ENCODE peak calls at places on chromosomes 12 and 14, in six cellular contexts. E is CD8-positive, alpha-beta T cell; P is stomach; N is A549; I is bronchial epithelial cell; R is right atrium auricular region. U is an unnamed sample.

GRCh38 chr12:75564821-75565220 is 53.4 kb upstream of the KRR1 start:
- DNase-seq in E (no peak), P (no peak), N (no peak), I (no peak), R (no peak), U (no peak)

GRCh38 chr12:103791350-103791920 is 49.6 kb downstream of the NT5DC3 start:
- DNase-seq in E (no peak), P (no peak), N (no peak), I (no peak), R (no peak), U (no peak)

GRCh38 chr12:79451988-79452387 is 238.8 kb downstream of the PAWR start:
- DNase-seq in E (no peak), P (peak; percentile 25), N (peak; percentile 64), I (peak; percentile 87), R (peak; percentile 77), U (peak; percentile 34)

GRCh38 chr12:14777271-14777670 is 26.0 kb downstream of the WBP11 start:
- DNase-seq in E (no peak), P (peak; percentile 72), N (no peak), I (peak; percentile 65), R (no peak), U (no peak)

GRCh38 chr14:100159107-100159864 is at the start of gene DEGS2:
- DNase-seq in E (peak; percentile 57), P (peak; percentile 85), N (peak; percentile 23), I (no peak), R (no peak), U (no peak)

GRCh38 chr14:45359766-45360165 is 106.8 kb upstream of the MIS18BP1 start:
- DNase-seq in E (no peak), P (no peak), N (no peak), I (peak; percentile 48), R (no peak), U (no peak)

GRCh38 chr12:62098131-62098530 is 162.1 kb upstream of the USP15 start:
- DNase-seq in E (no peak), P (no peak), N (peak; percentile 6), I (no peak), R (no peak), U (no peak)

GRCh38 chr14:30988509-30988908 is 36.9 kb upstream of the AP4S1 start:
- DNase-seq in E (no peak), P (no peak), N (no peak), I (peak; percentile 26), R (no peak), U (no peak)

GRCh38 chr14:22099942-22100763 is 426.5 kb upstream of the OR4E1 start:
- DNase-seq in E (peak; percentile 54), P (peak; percentile 58), N (peak; percentile 81), I (peak; percentile 81), R (peak; percentile 83), U (peak; percentile 63)

GRCh38 chr12:52347546-52348510 is 19.5 kb downstream of the KRT85 start:
- DNase-seq in E (no peak), P (no peak), N (no peak), I (no peak), R (no peak), U (no peak)

GRCh38 chr12:11133816-11134215 is 628 bp downstream of the TAS2R30 start:
- DNase-seq in E (no peak), P (no peak), N (no peak), I (peak; percentile 32), R (no peak), U (no peak)

GRCh38 chr12:3150308-3150670 is 73.1 kb downstream of the TSPAN9 start:
- DNase-seq in E (no peak), P (no peak), N (no peak), I (no peak), R (no peak), U (no peak)

GRCh38 chr14:26522985-26523384 is 74.8 kb downstream of the NOVA1 start:
- DNase-seq in E (no peak), P (no peak), N (no peak), I (no peak), R (no peak), U (no peak)

GRCh38 chr12:119182701-119183493 is 4.2 kb downstream of the HSPB8 start:
- DNase-seq in E (no peak), P (no peak), N (peak; percentile 28), I (peak; percentile 32), R (no peak), U (no peak)

GRCh38 chr14:77865455-77865854 is 65.5 kb downstream of the ADCK1 start:
- DNase-seq in E (no peak), P (no peak), N (no peak), I (no peak), R (no peak), U (no peak)

GRCh38 chr12:96751626-96752025 is 155.4 kb upstream of the NEDD1 start:
- DNase-seq in E (no peak), P (no peak), N (no peak), I (peak; percentile 32), R (no peak), U (no peak)

GRCh38 chr14:94476018-94476417 is at the start of gene SERPINA9:
- DNase-seq in E (no peak), P (no peak), N (no peak), I (no peak), R (no peak), U (no peak)

GRCh38 chr12:113757223-113758002 is 208.7 kb downstream of the RBM19 start:
- DNase-seq in E (no peak), P (no peak), N (no peak), I (peak; percentile 22), R (no peak), U (no peak)

DNA sequence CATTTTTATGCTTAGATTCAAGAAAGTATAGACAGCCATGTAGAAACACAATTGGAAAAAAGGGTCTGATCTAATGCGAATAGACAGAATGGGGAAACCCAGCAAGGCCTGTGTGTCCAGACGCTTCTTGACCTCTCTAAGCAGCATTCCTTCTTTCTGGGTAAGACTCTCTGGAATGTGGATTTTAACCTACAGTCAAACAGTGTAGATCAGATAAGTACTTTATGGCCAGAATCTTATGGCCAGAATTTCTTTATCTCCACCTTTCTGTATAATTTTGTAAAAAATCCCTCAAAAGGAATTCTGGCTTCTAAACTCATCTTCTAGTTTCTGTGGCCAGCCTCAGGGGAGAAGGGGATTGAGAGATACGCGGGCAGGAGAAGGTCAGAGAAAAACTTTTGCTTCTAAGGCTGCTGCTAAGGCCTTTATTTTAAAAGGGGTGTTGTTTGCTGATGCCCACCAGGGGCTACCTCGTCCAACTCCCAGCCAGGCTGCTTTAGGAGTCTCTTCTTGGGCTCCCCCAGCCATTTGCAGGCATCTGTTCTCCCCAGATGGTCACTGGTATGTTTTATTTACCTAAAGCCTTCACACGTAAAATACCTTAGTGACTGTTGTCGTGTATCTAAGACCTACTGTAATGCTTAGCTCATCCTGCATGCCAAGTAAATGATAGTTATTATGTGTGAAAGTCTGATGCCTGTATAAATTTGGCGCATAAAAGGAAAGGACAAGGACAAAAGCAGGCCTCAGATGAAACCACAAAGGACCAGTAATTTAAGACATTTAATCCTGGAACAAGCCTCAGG is 68.4 kb downstream of the ANO6 start:
- DNase-seq in E (no peak), P (no peak), N (peak; percentile 80), I (peak; percentile 25), R (no peak), U (peak; percentile 73)
- TF ChIP-seq CTCF in E (no peak), P (no peak), N (no peak), I (no peak), R (no peak), U (peak; percentile 35)

GRCh38 chr14:103126873-103127304 is 3.6 kb downstream of the TNFAIP2 start:
- DNase-seq in E (no peak), P (peak; percentile 88), N (no peak), I (peak; percentile 54), R (no peak), U (no peak)
- TF ChIP-seq CTCF in E (no peak), P (no peak), N (no peak), I (peak; percentile 41), R (peak; percentile 18), U (no peak)

GRCh38 chr14:64775081-64775777 is 71.0 kb downstream of the PLEKHG3 start:
- DNase-seq in E (no peak), P (no peak), N (no peak), I (no peak), R (no peak), U (no peak)

GRCh38 chr14:64772394-64772950 is 68.2 kb downstream of the PLEKHG3 start:
- DNase-seq in E (no peak), P (no peak), N (no peak), I (no peak), R (no peak), U (no peak)

GRCh38 chr14:64773046-64773445 is 68.8 kb downstream of the PLEKHG3 start:
- DNase-seq in E (no peak), P (no peak), N (no peak), I (no peak), R (no peak), U (no peak)

GRCh38 chr14:64773577-64773976 is 69.4 kb downstream of the PLEKHG3 start:
- DNase-seq in E (no peak), P (no peak), N (no peak), I (no peak), R (no peak), U (no peak)

GRCh38 chr14:64774272-64774671 is 70.0 kb downstream of the PLEKHG3 start:
- DNase-seq in E (no peak), P (no peak), N (no peak), I (no peak), R (no peak), U (no peak)
- TF ChIP-seq CTCF in E (no peak), P (no peak), N (no peak), I (no peak), R (no peak), U (no peak)

DNA sequence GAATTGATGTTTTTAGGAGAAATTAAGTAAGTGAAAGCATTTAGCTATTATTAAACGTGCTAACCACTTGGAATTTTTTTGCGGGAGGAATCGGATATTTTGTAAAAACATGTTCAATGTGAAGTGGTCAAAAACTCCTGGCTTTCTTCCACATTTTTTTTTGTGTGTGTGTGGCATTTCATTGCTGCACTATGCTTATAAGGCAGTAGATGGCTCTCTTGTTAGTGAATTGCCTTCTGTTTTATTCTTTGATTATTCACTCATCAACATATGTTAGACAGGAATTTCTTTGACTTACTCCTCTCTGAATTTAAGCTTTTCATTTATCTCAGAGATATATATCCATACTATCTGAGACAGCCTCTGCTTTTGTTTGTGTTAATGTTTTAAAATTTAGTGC is 71.3 kb downstream of the DERA start:
- DNase-seq in E (no peak), P (no peak), N (peak; percentile 18), I (peak; percentile 21), R (no peak), U (no peak)
- TF ChIP-seq CTCF in E (no peak), P (no peak), N (no peak), I (no peak), R (peak; percentile 55), U (peak; percentile 72)